ENCODE peak calls at places on chromosome 12, in seven cellular contexts. One of them, this sample, is unnamed. For H3K4me1, the result is how much of the 10 kb centered on the place peaks cover.

GRCh38 chr12:104524026-104524425 is 67.3 kb downstream of the CHST11 start:
- DNase-seq in stomach: no peak
- DNase-seq in lower lobe of right lung: no peak
- DNase-seq in CD4-positive, CD25-positive, alpha-beta regulatory T cell: no peak
- DNase-seq in tibial artery: no peak
- DNase-seq in psoas muscle: no peak
- DNase-seq in colonic mucosa: no peak
- DNase-seq in this sample: no peak

GRCh38 chr12:116037941-116038837 is 239.3 kb downstream of the MED13L start:
- DNase-seq in stomach: no peak
- DNase-seq in lower lobe of right lung: no peak
- DNase-seq in CD4-positive, CD25-positive, alpha-beta regulatory T cell: no peak
- DNase-seq in tibial artery: no peak
- DNase-seq in psoas muscle: no peak
- DNase-seq in colonic mucosa: no peak
- DNase-seq in this sample: no peak

GRCh38 chr12:78562358-78563205 is 302.0 kb upstream of the SYT1 start:
- DNase-seq in stomach: no peak
- DNase-seq in lower lobe of right lung: no peak
- DNase-seq in CD4-positive, CD25-positive, alpha-beta regulatory T cell: no peak
- DNase-seq in tibial artery: no peak
- DNase-seq in psoas muscle: no peak
- DNase-seq in colonic mucosa: no peak
- DNase-seq in this sample: no peak

GRCh38 chr12:51082561-51083139 is 746 bp downstream of the CSRNP2 start:
- DNase-seq in stomach: no peak
- DNase-seq in lower lobe of right lung: no peak
- DNase-seq in CD4-positive, CD25-positive, alpha-beta regulatory T cell: peak
- DNase-seq in tibial artery: peak
- DNase-seq in psoas muscle: no peak
- DNase-seq in colonic mucosa: peak
- DNase-seq in this sample: no peak

GRCh38 chr12:10722905-10723866 is at the start of gene YBX3:
- DNase-seq in stomach: peak
- DNase-seq in lower lobe of right lung: peak
- DNase-seq in CD4-positive, CD25-positive, alpha-beta regulatory T cell: peak
- DNase-seq in tibial artery: peak
- DNase-seq in psoas muscle: peak
- DNase-seq in colonic mucosa: peak
- DNase-seq in this sample: peak

GRCh38 chr12:131132118-131132892 is 178.6 kb downstream of the ADGRD1 start:
- DNase-seq in stomach: peak
- DNase-seq in lower lobe of right lung: peak
- DNase-seq in CD4-positive, CD25-positive, alpha-beta regulatory T cell: peak
- DNase-seq in tibial artery: peak
- DNase-seq in psoas muscle: peak
- DNase-seq in colonic mucosa: peak
- DNase-seq in this sample: peak

GRCh38 chr12:108565976-108566375 is 3.6 kb downstream of the ISCU start:
- DNase-seq in stomach: peak
- DNase-seq in lower lobe of right lung: peak
- DNase-seq in CD4-positive, CD25-positive, alpha-beta regulatory T cell: peak
- DNase-seq in tibial artery: peak
- DNase-seq in psoas muscle: peak
- DNase-seq in colonic mucosa: peak
- DNase-seq in this sample: peak

GRCh38 chr12:121287267-121287954 is 9.1 kb downstream of the CAMKK2 start:
- DNase-seq in stomach: no peak
- DNase-seq in lower lobe of right lung: peak
- DNase-seq in CD4-positive, CD25-positive, alpha-beta regulatory T cell: no peak
- DNase-seq in tibial artery: no peak
- DNase-seq in psoas muscle: no peak
- DNase-seq in colonic mucosa: no peak
- DNase-seq in this sample: no peak

GRCh38 chr12:49642370-49642802 is 19.0 kb downstream of the PRPF40B start:
- DNase-seq in stomach: no peak
- DNase-seq in lower lobe of right lung: no peak
- DNase-seq in CD4-positive, CD25-positive, alpha-beta regulatory T cell: no peak
- DNase-seq in tibial artery: no peak
- DNase-seq in psoas muscle: no peak
- DNase-seq in colonic mucosa: no peak
- DNase-seq in this sample: no peak

GRCh38 chr12:48004039-48004940 is at the start of gene COL2A1:
- DNase-seq in stomach: no peak
- DNase-seq in lower lobe of right lung: no peak
- DNase-seq in CD4-positive, CD25-positive, alpha-beta regulatory T cell: peak
- DNase-seq in tibial artery: no peak
- DNase-seq in psoas muscle: peak
- DNase-seq in colonic mucosa: no peak
- DNase-seq in this sample: no peak

GRCh38 chr12:12870454-12870853 is 20.9 kb upstream of the GPRC5A start:
- DNase-seq in stomach: no peak
- DNase-seq in lower lobe of right lung: no peak
- DNase-seq in CD4-positive, CD25-positive, alpha-beta regulatory T cell: no peak
- DNase-seq in tibial artery: no peak
- DNase-seq in psoas muscle: no peak
- DNase-seq in colonic mucosa: no peak
- DNase-seq in this sample: no peak

GRCh38 chr12:44960856-44961255 is 84.7 kb upstream of the NELL2 start:
- DNase-seq in stomach: no peak
- DNase-seq in lower lobe of right lung: no peak
- DNase-seq in CD4-positive, CD25-positive, alpha-beta regulatory T cell: no peak
- DNase-seq in tibial artery: no peak
- DNase-seq in psoas muscle: no peak
- DNase-seq in colonic mucosa: no peak
- DNase-seq in this sample: no peak

GRCh38 chr12:62438098-62438692 is 28.4 kb upstream of the MON2 start:
- DNase-seq in stomach: peak
- DNase-seq in lower lobe of right lung: no peak
- DNase-seq in CD4-positive, CD25-positive, alpha-beta regulatory T cell: peak
- DNase-seq in tibial artery: peak
- DNase-seq in psoas muscle: no peak
- DNase-seq in colonic mucosa: peak
- DNase-seq in this sample: no peak

GRCh38 chr12:20798561-20798960 is 11.9 kb upstream of the SLCO1B3 start:
- DNase-seq in stomach: no peak
- DNase-seq in lower lobe of right lung: no peak
- DNase-seq in CD4-positive, CD25-positive, alpha-beta regulatory T cell: peak
- DNase-seq in tibial artery: no peak
- DNase-seq in psoas muscle: no peak
- DNase-seq in colonic mucosa: no peak
- DNase-seq in this sample: no peak

GRCh38 chr12:116091579-116091978 is 185.9 kb downstream of the MED13L start:
- DNase-seq in stomach: no peak
- DNase-seq in lower lobe of right lung: no peak
- DNase-seq in CD4-positive, CD25-positive, alpha-beta regulatory T cell: no peak
- DNase-seq in tibial artery: no peak
- DNase-seq in psoas muscle: no peak
- DNase-seq in colonic mucosa: no peak
- DNase-seq in this sample: no peak

GRCh38 chr12:56271031-56271430 is 4.3 kb downstream of the COQ10A start:
- DNase-seq in stomach: no peak
- DNase-seq in lower lobe of right lung: no peak
- DNase-seq in CD4-positive, CD25-positive, alpha-beta regulatory T cell: peak
- DNase-seq in tibial artery: no peak
- DNase-seq in psoas muscle: no peak
- DNase-seq in colonic mucosa: no peak
- DNase-seq in this sample: no peak

GRCh38 chr12:116015525-116015924 is 262.0 kb downstream of the MED13L start:
- DNase-seq in stomach: no peak
- DNase-seq in lower lobe of right lung: no peak
- DNase-seq in CD4-positive, CD25-positive, alpha-beta regulatory T cell: peak
- DNase-seq in tibial artery: no peak
- DNase-seq in psoas muscle: no peak
- DNase-seq in colonic mucosa: no peak
- DNase-seq in this sample: no peak

GRCh38 chr12:130127527-130127908 is 34.7 kb upstream of the FZD10 start:
- DNase-seq in stomach: no peak
- DNase-seq in lower lobe of right lung: no peak
- DNase-seq in CD4-positive, CD25-positive, alpha-beta regulatory T cell: no peak
- DNase-seq in tibial artery: peak
- DNase-seq in psoas muscle: peak
- DNase-seq in colonic mucosa: peak
- DNase-seq in this sample: peak

GRCh38 chr12:100266163-100266801 is 597 bp downstream of the DEPDC4 start:
- DNase-seq in stomach: no peak
- DNase-seq in lower lobe of right lung: no peak
- DNase-seq in CD4-positive, CD25-positive, alpha-beta regulatory T cell: no peak
- DNase-seq in tibial artery: no peak
- DNase-seq in psoas muscle: no peak
- DNase-seq in colonic mucosa: no peak
- DNase-seq in this sample: no peak

GRCh38 chr12:58364389-58365086 is 423.2 kb downstream of the ATP23 start:
- DNase-seq in stomach: no peak
- DNase-seq in lower lobe of right lung: no peak
- DNase-seq in CD4-positive, CD25-positive, alpha-beta regulatory T cell: no peak
- DNase-seq in tibial artery: no peak
- DNase-seq in psoas muscle: no peak
- DNase-seq in colonic mucosa: no peak
- DNase-seq in this sample: no peak

GRCh38 chr12:67968316-67968715 is 20.9 kb upstream of the IFNG-AS1 start:
- DNase-seq in stomach: no peak
- DNase-seq in lower lobe of right lung: no peak
- DNase-seq in CD4-positive, CD25-positive, alpha-beta regulatory T cell: no peak
- DNase-seq in tibial artery: no peak
- DNase-seq in psoas muscle: no peak
- DNase-seq in colonic mucosa: no peak
- DNase-seq in this sample: no peak

GRCh38 chr12:67966560-67966959 is 22.7 kb upstream of the IFNG-AS1 start:
- DNase-seq in stomach: no peak
- DNase-seq in lower lobe of right lung: no peak
- DNase-seq in CD4-positive, CD25-positive, alpha-beta regulatory T cell: no peak
- DNase-seq in tibial artery: no peak
- DNase-seq in psoas muscle: no peak
- DNase-seq in colonic mucosa: no peak
- DNase-seq in this sample: no peak

GRCh38 chr12:67968725-67969124 is 20.5 kb upstream of the IFNG-AS1 start:
- DNase-seq in stomach: no peak
- DNase-seq in lower lobe of right lung: no peak
- DNase-seq in CD4-positive, CD25-positive, alpha-beta regulatory T cell: no peak
- DNase-seq in tibial artery: no peak
- DNase-seq in psoas muscle: no peak
- DNase-seq in colonic mucosa: no peak
- DNase-seq in this sample: no peak

DNA sequence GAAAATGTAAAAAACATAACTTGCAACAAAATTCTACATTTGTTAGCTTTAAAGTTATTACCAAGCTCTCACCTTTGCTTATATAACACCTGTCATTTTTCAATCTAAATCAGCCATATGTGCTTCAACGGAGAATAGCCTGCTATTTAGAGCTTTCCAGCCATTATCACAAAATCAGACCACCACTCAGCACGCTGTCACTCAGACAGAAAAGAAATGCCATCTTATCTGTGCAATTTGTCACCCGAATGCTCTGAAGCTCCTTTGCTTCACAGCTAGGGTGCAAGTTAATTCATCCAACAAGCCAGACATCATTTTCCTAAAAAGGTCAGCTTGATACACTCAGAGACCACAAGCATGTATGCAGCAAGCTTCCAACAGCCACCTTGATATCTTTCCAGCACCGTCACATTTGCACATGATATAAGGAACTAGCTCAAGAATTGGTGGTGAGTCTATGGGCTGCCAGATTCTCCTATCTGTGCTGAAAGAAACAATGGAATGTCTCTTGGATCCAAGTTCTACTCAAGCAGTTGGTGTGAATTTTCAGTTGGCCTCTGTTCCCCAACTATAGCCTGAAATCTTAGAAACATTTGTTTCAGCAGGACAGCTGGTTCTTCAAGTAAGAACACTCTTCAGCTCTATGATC is 20.0 kb upstream of the IFNG-AS1 start:
- DNase-seq in stomach: no peak
- DNase-seq in lower lobe of right lung: no peak
- DNase-seq in CD4-positive, CD25-positive, alpha-beta regulatory T cell: no peak
- DNase-seq in tibial artery: no peak
- DNase-seq in psoas muscle: no peak
- DNase-seq in colonic mucosa: no peak
- DNase-seq in this sample: no peak
- H3K4me1 ChIP-seq in stomach: under half
- H3K4me1 ChIP-seq in lower lobe of right lung: under half
- H3K4me1 ChIP-seq in CD4-positive, CD25-positive, alpha-beta regulatory T cell: under half
- H3K4me1 ChIP-seq in tibial artery: under half
- H3K4me1 ChIP-seq in psoas muscle: under half
- H3K4me1 ChIP-seq in colonic mucosa: under half
- H3K4me1 ChIP-seq in this sample: under half

DNA sequence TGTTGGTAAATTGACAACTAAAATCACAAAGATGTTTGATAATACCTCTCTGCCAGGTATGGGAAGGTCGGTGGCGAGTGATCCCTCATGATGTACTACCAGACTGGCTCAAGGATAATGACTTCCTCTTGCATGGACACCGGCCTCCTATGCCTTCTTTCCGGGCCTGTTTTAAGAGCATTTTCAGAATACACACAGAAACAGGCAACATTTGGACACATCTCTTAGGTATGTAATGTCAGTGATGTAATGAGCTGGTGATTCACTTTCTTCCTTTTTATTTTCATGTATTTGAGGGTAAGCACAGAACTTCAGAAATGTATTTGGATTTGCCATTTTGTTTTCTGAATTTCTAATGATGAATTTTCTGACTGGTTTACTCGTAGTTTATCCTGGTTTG is 42.6 kb upstream of the LRTM2 start:
- DNase-seq in stomach: no peak
- DNase-seq in lower lobe of right lung: no peak
- DNase-seq in CD4-positive, CD25-positive, alpha-beta regulatory T cell: no peak
- DNase-seq in tibial artery: no peak
- DNase-seq in psoas muscle: no peak
- DNase-seq in colonic mucosa: no peak
- DNase-seq in this sample: no peak
- H3K4me3 ChIP-seq in stomach: no peak
- H3K4me3 ChIP-seq in lower lobe of right lung: no peak
- H3K4me3 ChIP-seq in CD4-positive, CD25-positive, alpha-beta regulatory T cell: no peak
- H3K4me3 ChIP-seq in tibial artery: no peak
- H3K4me3 ChIP-seq in psoas muscle: no peak
- H3K4me3 ChIP-seq in colonic mucosa: no peak
- H3K4me3 ChIP-seq in this sample: no peak

DNA sequence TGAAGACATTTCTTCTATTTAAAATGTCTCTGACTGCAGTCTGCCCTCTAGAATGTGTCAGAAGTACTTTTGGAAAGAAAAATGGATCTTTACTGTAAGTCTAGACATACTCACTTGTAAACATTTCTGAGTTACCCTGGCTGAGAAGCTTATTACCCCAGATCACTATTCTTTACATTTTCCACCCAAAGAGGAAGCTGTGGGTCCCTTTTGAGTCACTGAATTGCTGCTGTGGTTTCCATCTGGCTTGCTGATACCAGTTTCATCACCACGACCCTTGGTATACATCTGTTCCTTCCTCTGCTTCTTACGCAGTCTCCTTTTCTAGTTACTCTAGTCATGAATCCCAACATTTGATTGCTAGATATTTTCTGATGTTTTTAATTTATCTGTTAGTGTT is 20.2 kb upstream of the CLEC4D start:
- DNase-seq in stomach: no peak
- DNase-seq in lower lobe of right lung: no peak
- DNase-seq in CD4-positive, CD25-positive, alpha-beta regulatory T cell: peak
- DNase-seq in tibial artery: peak
- DNase-seq in psoas muscle: no peak
- DNase-seq in colonic mucosa: no peak
- DNase-seq in this sample: no peak
- H3K27ac ChIP-seq in stomach: no peak
- H3K27ac ChIP-seq in lower lobe of right lung: peak
- H3K27ac ChIP-seq in CD4-positive, CD25-positive, alpha-beta regulatory T cell: no peak
- H3K27ac ChIP-seq in tibial artery: no peak
- H3K27ac ChIP-seq in psoas muscle: no peak
- H3K27ac ChIP-seq in colonic mucosa: no peak
- H3K27ac ChIP-seq in this sample: no peak

GRCh38 chr12:124380793-124381453 is 86.0 kb downstream of the RFLNA start:
- DNase-seq in stomach: no peak
- DNase-seq in lower lobe of right lung: no peak
- DNase-seq in CD4-positive, CD25-positive, alpha-beta regulatory T cell: no peak
- DNase-seq in tibial artery: no peak
- DNase-seq in psoas muscle: no peak
- DNase-seq in colonic mucosa: no peak
- DNase-seq in this sample: no peak
- H3K4me1 ChIP-seq in stomach: under half
- H3K4me1 ChIP-seq in lower lobe of right lung: half or more
- H3K4me1 ChIP-seq in CD4-positive, CD25-positive, alpha-beta regulatory T cell: under half
- H3K4me1 ChIP-seq in tibial artery: half or more
- H3K4me1 ChIP-seq in psoas muscle: half or more
- H3K4me1 ChIP-seq in colonic mucosa: under half
- H3K4me1 ChIP-seq in this sample: half or more